ENCODE peak calls at places on chromosomes 3 and 15, in seven cellular contexts. L is HepG2, W is GM12878, S is SK-N-SH, F is H1, D is HCT116, P is K562. Y is an unnamed sample.

GRCh38 chr15:38646716-38647115 is 82.1 kb upstream of the RASGRP1 start:
- DNase-seq in L (no peak), W (no peak), S (no peak), F (no peak), D (no peak), P (no peak), Y (no peak)

GRCh38 chr3:46338840-46339239 is 15.1 kb upstream of the CCR2 start:
- DNase-seq in L (no peak), W (no peak), S (no peak), F (no peak), D (no peak), P (no peak), Y (no peak)

GRCh38 chr15:31083394-31083790 is 18.1 kb downstream of the TRPM1 start:
- DNase-seq in L (peak), W (no peak), S (peak), F (no peak), D (no peak), P (no peak), Y (peak)

GRCh38 chr3:154970796-154971195 is 109.3 kb upstream of the MME start:
- DNase-seq in L (no peak), W (no peak), S (no peak), F (no peak), D (no peak), P (no peak), Y (no peak)

GRCh38 chr3:100993309-100993708 is at the start of gene ABI3BP:
- DNase-seq in L (no peak), W (no peak), S (peak), F (no peak), D (peak), P (peak), Y (no peak)

GRCh38 chr15:64288577-64288976 is 67.4 kb downstream of the CSNK1G1 start:
- DNase-seq in L (no peak), W (no peak), S (no peak), F (no peak), D (no peak), P (no peak), Y (no peak)

GRCh38 chr3:13377021-13377420 is 43.1 kb downstream of the NUP210 start:
- DNase-seq in L (no peak), W (no peak), S (no peak), F (no peak), D (no peak), P (no peak), Y (no peak)

GRCh38 chr3:98646680-98647079 is 53.3 kb upstream of the CPOX start:
- DNase-seq in L (no peak), W (no peak), S (no peak), F (no peak), D (no peak), P (no peak), Y (no peak)

GRCh38 chr15:64905119-64905831 is 6.4 kb upstream of the ANKDD1A start:
- DNase-seq in L (peak), W (no peak), S (peak), F (peak), D (no peak), P (peak), Y (no peak)

DNA sequence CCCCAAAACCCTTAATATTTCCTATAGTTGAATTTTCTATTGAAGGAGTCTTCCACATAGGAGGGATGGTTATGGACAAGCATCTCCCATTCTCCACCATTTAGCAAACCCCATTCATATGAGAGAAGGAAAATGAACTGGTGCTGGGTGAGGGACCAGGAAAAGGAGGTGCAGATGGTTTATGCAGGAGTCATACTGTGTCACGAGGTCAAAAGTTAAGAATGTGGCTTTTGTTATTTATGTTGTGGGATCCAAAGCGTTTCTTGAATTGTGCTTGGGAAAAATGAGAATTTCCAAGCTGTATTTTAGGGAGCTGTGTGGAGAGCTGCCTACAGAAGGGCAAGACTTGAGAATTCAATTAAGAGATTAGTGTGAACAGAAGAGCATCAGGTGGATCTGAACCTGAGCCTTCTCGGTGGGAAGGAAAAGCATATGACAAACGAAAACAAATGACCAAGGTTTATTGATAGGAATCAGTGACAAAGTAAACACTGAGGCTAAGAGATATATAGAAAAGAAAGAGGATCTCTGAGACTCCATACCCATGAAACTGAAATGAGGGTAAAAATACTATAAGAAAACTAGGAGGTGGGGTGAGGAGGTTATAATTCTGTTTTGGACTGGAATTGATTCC is 473.3 kb upstream of the NR2F2 start:
- DNase-seq in L (no peak), W (no peak), S (no peak), F (no peak), D (no peak), P (no peak), Y (no peak)
- TF ChIP-seq JUND in L (no peak), W (no peak), S (no peak), F (no peak), D (no peak), P (no peak), Y (no peak)

DNA sequence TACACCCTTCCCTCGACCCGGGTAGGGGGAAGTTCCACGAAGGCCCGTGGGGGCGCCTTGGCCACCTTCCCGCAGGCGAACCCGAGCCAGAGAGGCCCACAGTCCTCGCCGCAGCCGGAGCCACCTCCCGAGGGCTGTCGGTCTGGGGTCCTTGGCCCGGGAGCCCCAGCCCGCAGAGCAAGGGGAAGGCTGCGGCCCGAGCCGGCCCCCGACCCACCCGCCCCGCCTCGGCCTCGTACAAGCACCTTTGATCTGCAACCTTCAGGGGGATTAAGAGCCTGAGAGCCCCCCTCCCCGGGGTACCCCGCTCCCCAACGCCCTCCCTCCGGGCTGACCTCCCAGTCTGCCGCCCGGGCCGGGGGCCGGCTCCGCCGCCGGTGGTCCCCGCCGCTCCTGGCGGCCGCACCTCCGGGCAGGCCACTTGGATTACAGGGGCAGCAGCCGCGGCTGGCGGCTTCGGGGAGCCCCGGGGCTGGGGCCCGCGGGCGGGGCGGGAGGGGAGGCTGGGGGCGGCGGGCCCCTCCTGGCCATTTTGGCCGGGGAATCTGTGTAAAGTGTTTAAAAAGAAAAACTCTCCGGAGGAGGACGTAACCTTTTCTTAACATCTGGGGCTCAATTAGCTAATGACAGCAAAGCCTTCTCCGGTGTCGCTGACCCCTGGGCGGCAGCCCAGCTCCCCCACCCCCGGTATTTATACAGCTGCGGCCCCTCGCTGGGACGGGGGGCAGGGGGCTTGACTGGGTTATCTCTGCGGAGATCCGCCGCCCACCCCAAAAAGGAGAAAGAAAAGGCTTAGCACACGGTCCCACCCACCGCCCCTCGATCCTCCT is 40.2 kb downstream of the EPHB3 start:
- DNase-seq in L (no peak), W (no peak), S (no peak), F (no peak), D (no peak), P (no peak), Y (no peak)
- TF ChIP-seq JUND in L (no peak), W (no peak), S (no peak), F (no peak), D (no peak), P (no peak), Y (no peak)

DNA sequence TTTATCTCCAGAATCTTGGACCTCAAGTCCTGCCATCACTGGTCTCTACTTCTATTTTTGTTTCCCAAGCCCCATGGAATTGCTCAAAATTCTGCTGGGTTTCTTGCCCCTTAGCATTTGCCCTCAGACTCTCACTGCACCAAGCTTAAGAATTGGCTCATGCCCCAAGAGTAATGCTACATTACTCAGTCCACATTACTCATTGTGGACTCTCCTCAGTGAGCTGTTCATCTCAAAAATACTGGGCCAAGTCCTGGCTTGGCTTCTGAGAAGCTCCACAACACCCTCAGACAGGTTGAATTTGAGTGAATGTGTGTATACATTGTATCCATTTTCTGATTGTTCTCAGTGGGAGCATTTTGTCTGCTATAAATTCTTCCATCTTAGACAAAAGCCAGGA is 364.4 kb upstream of the ARHGEF26 start:
- DNase-seq in L (no peak), W (no peak), S (no peak), F (no peak), D (no peak), P (no peak), Y (no peak)
- TF ChIP-seq JUND in L (no peak), W (no peak), S (no peak), F (no peak), D (no peak), P (no peak), Y (no peak)

DNA sequence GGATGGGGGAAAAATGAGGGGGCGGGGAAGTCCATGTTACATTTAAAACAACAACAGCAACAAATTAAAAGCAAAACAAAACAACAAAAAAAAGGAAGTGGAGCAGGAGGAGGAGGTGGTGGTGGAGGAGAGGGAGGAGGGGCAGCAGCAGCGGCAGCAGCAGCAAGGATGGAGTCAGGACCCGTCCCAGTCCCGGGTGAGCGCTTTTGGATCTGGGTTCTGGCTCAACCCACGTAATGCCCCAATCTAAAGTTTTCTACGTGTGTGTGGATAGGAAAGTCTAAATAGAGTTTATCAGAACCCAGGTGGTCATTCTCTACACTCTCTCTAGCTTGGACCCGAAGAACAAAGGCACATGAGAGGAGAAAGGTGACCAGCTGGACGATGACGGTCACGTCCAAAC is 721 bp upstream of the ISL2 start:
- DNase-seq in L (no peak), W (no peak), S (peak), F (no peak), D (no peak), P (peak), Y (no peak)
- TF ChIP-seq JUND in L (no peak), W (no peak), S (no peak), F (no peak), D (no peak), P (no peak), Y (no peak)

DNA sequence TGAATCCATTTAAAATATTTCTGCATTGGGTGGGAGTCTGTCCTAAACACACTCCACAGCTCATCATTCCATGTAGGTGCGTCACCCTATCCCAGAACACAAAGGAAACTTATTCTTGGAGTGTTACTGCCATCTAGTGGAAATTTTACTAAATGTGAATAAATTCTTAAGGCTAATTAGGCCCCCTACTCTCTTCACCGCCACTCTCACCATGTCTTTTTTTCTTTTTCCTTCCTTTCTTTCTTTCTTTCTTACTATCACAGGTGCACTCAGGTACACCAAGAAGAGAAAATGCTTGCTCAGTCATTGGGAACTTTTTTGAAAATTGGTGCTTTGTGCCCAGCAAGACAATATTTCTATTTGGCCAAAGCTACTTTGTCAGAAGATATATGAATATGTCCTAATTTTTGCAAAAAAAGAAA is 26.4 kb upstream of the ATP8B4 start:
- DNase-seq in L (peak), W (peak), S (peak), F (peak), D (peak), P (peak), Y (peak)
- TF ChIP-seq JUND in L (peak), W (no peak), S (peak), F (peak), D (peak), P (peak), Y (no peak)

GRCh38 chr15:98604983-98605382 is 43.4 kb upstream of the IGF1R start:
- DNase-seq in L (peak), W (no peak), S (no peak), F (no peak), D (no peak), P (no peak), Y (no peak)

GRCh38 chr15:98611031-98611430 is 37.3 kb upstream of the IGF1R start:
- DNase-seq in L (no peak), W (no peak), S (no peak), F (no peak), D (no peak), P (no peak), Y (no peak)

GRCh38 chr15:98611808-98612207 is 36.5 kb upstream of the IGF1R start:
- DNase-seq in L (no peak), W (no peak), S (no peak), F (no peak), D (no peak), P (no peak), Y (no peak)

GRCh38 chr15:98612490-98613110 is 35.7 kb upstream of the IGF1R start:
- DNase-seq in L (no peak), W (no peak), S (no peak), F (no peak), D (no peak), P (no peak), Y (no peak)

DNA sequence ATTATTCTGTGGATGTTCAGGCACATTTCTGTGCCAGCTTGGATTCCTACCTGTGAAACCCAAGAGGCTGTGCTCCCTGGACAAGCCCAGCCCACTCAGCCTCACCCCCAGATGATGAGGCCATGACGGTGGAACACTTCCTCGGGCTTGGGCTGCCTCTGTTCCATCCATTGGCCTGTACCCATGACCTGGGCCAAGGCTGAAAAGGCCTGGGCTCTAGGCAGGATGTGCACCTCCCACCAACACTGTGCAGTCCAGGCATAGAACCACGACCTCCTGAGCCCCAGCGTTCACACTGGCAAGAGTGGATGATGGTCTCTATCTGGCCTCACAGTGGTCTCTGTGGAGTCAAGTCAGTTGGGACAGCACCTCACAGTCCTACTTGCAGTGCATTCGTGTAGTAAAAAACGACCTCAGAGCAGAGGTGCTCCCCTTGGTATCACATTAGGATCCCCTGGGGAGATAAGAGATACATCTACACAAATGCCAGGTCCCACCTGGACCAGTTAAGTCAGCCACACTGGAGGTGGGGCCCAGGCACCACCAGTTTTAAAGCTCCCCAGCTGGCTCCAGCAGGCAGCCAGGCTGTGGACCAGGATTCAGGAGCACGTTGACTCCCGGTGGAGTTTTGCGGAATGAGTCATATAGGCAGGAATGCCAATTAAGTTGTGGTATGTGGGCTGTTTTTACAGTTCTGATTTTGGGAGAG is 39.0 kb upstream of the IGF1R start:
- DNase-seq in L (no peak), W (no peak), S (no peak), F (peak), D (peak), P (no peak), Y (peak)
- TF ChIP-seq JUND in L (no peak), W (no peak), S (no peak), F (peak), D (peak), P (no peak), Y (peak)

Y was measured in T47D.